ENCODE peak calls at places on chromosomes 2 and 18, in six cellular contexts. I is substantia nigra; L is Daoy; V is GF-D8; D is stimulated activated CD8-positive, alpha-beta memory T cell treated with anti-CD3 and anti-CD28 coated beads, Interleukin-4, amount 100 ng/mL, for 4 hours; U is activated CD4-positive, alpha-beta T cell treated with anti-CD3 and anti-CD28 coated beads for 1 hour. O is an unnamed sample.

GRCh38 chr2:126154256-126154655 is 501.7 kb upstream of the GYPC start:
- DNase-seq in D (no peak), U (no peak), L (no peak), I (no peak), V (no peak), O (no peak)

GRCh38 chr2:68237404-68237803 is 14.9 kb downstream of the PPP3R1 start:
- DNase-seq in V (no peak), I (no peak), D (no peak), U (no peak), L (no peak), O (no peak)

GRCh38 chr2:8692783-8693768 is 11.2 kb downstream of the ID2 start:
- DNase-seq in D (no peak), V (no peak), L (peak; percentile 69), U (no peak), I (no peak), O (peak; percentile 71)

GRCh38 chr18:2933995-2934394 is 78.9 kb downstream of the LPIN2 start:
- DNase-seq in L (no peak), I (no peak), D (no peak), V (no peak), U (no peak), O (no peak)

GRCh38 chr2:168562971-168563370 is 106.9 kb downstream of the CERS6 start:
- DNase-seq in V (no peak), L (no peak), U (no peak), I (no peak), D (no peak), O (no peak)

GRCh38 chr2:109616184-109616583 is 2.0 kb downstream of the SOWAHC start:
- DNase-seq in L (no peak), V (no peak), U (no peak), I (no peak), D (no peak), O (no peak)

GRCh38 chr2:26444236-26444635 is 33.7 kb downstream of the OTOF start:
- DNase-seq in V (no peak), I (no peak), L (no peak), D (no peak), U (no peak), O (no peak)

GRCh38 chr2:43486604-43487003 is 109.2 kb downstream of the THADA start:
- DNase-seq in V (no peak), L (no peak), U (no peak), D (no peak), I (no peak), O (no peak)

GRCh38 chr2:37659723-37660122 is 11.7 kb downstream of the CDC42EP3 start:
- DNase-seq in I (no peak), D (no peak), U (no peak), L (no peak), V (no peak), O (no peak)

O was measured in posterior cingulate gyrus.